ENCODE peak calls at places on chromosomes 11 and 22, in eight cellular contexts. L is heart left ventricle; X is kidney; O is neural progenitor cell; K is thoracic aorta; T is CD8-positive, alpha-beta T cell; S is hepatocyte; J is lower lobe of right lung. G is an unnamed sample. For H3K9me3, the result is how much of the 10 kb centered on the place peaks cover.

GRCh38 chr22:23652711-23653110 is 20.6 kb upstream of the DRICH1 start:
- DNase-seq in K (no peak), T (no peak), J (no peak), S (no peak), O (no peak), X (peak), L (no peak), G (no peak)

GRCh38 chr11:92295175-92296137 is 70.8 kb downstream of the FAT3 start:
- DNase-seq in J (no peak), L (no peak), O (no peak), X (no peak), T (no peak), K (no peak), S (peak), G (no peak)

GRCh38 chr22:32951807-32952153 is 106.4 kb downstream of the SYN3 start:
- DNase-seq in K (no peak), X (peak), S (no peak), T (no peak), L (peak), J (peak), O (no peak), G (no peak)

GRCh38 chr11:90594658-90595057 is 371.8 kb upstream of the CHORDC1 start:
- DNase-seq in X (peak), L (no peak), O (no peak), J (no peak), K (no peak), T (no peak), S (no peak), G (no peak)

GRCh38 chr11:76251576-76251975 is 45.3 kb upstream of the WNT11 start:
- DNase-seq in K (no peak), J (no peak), L (no peak), O (no peak), T (no peak), S (no peak), X (no peak), G (no peak)

GRCh38 chr11:117668291-117668690 is 128.7 kb downstream of the DSCAML1 start:
- DNase-seq in K (no peak), L (no peak), J (no peak), T (no peak), X (no peak), O (no peak), S (no peak), G (no peak)

GRCh38 chr11:68328374-68329091 is 16.1 kb downstream of the LRP5 start:
- DNase-seq in T (peak), J (no peak), X (peak), K (no peak), L (peak), O (peak), S (peak), G (no peak)

GRCh38 chr11:76329983-76330382 is 50.9 kb downstream of the THAP12 start:
- DNase-seq in K (no peak), T (no peak), L (no peak), J (peak), X (no peak), O (peak), S (no peak), G (no peak)

DNA sequence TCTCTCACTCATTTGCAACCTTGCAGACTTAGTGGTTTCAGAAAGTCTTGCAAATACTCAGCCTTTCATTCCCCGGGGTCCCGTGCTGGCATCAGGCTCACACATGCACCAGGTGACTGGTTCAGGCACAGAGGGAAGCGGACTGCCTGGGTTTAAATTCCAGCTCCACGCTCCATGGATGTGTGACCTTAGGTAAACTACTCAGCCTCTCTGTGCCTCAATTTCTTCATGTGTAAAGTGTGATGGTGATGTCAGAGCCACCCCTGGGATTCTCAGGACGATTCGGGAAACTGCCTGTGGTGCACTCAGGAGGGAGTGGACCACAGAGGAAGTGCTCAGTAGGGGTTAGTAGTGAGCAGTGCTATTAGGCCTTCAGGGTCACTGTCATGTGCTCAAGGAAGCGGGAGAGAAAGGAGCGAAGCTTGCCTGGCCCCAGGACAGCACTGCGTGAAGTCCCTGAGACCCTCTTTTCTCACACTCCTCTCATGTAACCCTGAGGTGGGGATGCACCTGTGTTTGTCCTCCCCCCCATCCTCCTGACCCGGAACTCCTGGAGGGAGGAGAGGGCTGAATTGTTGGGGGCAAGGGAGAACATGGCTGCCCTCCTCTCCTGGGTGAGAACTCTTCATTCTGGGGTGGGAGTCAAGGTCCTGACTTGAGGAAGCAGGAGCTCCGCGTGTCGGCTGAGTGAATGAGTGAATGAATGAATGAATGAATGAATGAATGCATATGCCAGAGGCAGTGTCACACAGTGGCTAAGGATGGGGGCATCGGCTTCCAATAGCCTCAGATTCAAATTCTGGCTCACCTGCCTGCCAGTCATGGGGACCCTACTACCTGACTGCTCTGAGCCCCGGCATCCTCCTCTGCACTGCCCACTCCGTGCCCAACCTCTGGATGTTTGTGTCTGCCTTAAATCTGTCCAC is 14.4 kb upstream of the UPK3A start:
- DNase-seq in S (no peak), T (no peak), X (no peak), K (no peak), J (no peak), L (no peak), O (no peak), G (no peak)
- TF ChIP-seq CTCF in S (no peak), T (no peak), X (no peak), K (no peak), J (no peak), L (no peak), O (no peak), G (no peak)

GRCh38 chr11:70501026-70501901 is 102.9 kb downstream of the CTTN start:
- DNase-seq in K (no peak), T (no peak), X (peak), L (peak), S (no peak), O (no peak), J (peak), G (no peak)
- H3K9me3 ChIP-seq in K (under half), T (under half), X (under half), L (under half), S (under half), O (under half), J (under half), G (under half)

DNA sequence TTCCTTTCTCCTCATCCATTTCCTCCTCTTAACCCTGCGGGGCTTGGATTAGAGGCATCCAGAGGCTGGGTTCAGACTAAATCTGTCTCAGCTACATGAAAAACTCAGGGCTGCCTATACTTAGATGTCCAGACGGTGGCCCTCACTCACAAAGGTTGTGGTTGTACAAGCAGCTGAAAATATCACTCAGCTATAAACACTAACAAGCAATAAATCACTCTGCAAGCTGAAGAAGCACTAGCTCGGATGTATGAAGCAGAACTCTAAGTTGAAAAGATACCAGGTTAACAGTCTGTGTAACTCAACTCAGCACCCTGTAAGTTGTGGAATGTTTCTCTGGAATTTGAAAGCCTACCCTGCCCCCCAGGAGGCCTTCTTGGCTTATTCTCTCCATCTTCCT is 82.9 kb downstream of the EXT2 start:
- DNase-seq in O (peak), X (no peak), T (no peak), J (no peak), S (peak), K (no peak), L (no peak), G (peak)
- TF ChIP-seq CTCF in O (no peak), X (no peak), T (no peak), J (no peak), S (peak), K (no peak), L (no peak), G (peak)

DNA sequence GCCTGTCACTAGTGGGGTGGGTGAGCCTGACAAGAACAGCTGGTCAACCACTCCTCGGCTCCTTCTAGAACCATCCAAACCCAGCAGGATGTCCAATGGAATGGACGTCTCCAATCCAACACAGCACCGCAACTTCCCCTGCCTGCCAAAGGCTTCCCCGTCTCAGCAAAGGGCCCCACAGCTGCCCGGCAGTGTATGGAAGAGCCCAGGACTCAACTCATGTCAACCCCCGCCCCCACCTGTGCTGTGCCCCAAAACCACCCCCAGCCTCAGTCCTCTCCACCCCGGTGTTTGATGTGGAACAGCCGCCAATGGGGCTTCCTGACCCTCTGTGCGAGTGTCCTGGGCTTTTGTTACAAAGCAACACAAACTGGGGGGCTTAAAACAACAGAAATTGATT is 223.8 kb downstream of the CTTN start:
- DNase-seq in T (no peak), J (no peak), L (no peak), O (no peak), K (no peak), X (no peak), S (no peak), G (no peak)
- H3K9me3 ChIP-seq in T (under half), J (under half), L (under half), O (under half), K (under half), X (under half), S (under half), G (under half)

GRCh38 chr22:44092636-44093220 is 68.6 kb downstream of the PARVB start:
- DNase-seq in L (peak), X (peak), T (no peak), O (no peak), S (no peak), K (no peak), J (no peak), G (no peak)

GRCh38 chr22:44089717-44090570 is 65.8 kb downstream of the PARVB start:
- DNase-seq in O (no peak), L (peak), X (peak), S (no peak), J (no peak), K (no peak), T (no peak), G (no peak)

GRCh38 chr22:44090571-44090905 is 66.4 kb downstream of the PARVB start:
- DNase-seq in J (no peak), K (no peak), L (peak), O (no peak), T (no peak), S (no peak), X (peak), G (no peak)

GRCh38 chr22:44091751-44092150 is 67.6 kb downstream of the PARVB start:
- DNase-seq in T (no peak), X (peak), J (no peak), S (no peak), O (no peak), K (no peak), L (no peak), G (no peak)

DNA sequence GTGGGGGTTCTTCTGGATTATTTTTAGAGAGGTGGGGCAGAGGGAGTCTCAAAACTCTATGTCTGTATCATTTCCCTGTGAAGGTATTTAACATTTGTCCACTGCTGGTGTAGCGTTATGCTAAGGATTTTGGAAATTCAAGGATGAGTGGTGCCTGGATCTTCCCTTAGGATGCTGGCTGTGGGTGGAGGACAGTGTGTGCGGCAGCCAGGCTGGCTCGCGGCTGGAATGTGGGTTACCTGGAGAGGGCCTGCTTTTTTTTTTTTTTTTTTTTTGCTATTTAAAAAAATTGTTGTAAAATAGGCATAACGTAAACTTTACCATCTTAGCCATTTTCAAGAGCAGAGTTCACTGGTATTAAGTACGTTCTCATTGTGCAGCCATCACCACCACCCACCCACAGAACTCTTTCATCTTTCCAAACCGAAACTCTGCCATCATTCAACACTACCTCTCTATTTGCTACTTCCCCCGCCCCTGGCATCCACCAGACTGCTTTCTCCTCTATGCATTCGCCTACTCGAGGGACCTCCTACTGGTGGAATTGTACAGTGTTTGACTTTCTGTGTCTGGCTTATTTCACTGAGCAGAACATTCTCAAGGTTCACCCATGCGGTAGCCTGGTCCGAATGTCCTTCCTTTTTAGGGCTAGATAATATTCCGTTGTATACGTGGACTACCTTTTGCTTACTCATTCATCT is 67.1 kb downstream of the PARVB start:
- DNase-seq in T (peak), L (peak), O (peak), S (peak), J (no peak), X (peak), K (no peak), G (no peak)
- TF ChIP-seq CTCF in T (no peak), L (no peak), O (peak), S (peak), J (no peak), X (no peak), K (no peak), G (no peak)

DNA sequence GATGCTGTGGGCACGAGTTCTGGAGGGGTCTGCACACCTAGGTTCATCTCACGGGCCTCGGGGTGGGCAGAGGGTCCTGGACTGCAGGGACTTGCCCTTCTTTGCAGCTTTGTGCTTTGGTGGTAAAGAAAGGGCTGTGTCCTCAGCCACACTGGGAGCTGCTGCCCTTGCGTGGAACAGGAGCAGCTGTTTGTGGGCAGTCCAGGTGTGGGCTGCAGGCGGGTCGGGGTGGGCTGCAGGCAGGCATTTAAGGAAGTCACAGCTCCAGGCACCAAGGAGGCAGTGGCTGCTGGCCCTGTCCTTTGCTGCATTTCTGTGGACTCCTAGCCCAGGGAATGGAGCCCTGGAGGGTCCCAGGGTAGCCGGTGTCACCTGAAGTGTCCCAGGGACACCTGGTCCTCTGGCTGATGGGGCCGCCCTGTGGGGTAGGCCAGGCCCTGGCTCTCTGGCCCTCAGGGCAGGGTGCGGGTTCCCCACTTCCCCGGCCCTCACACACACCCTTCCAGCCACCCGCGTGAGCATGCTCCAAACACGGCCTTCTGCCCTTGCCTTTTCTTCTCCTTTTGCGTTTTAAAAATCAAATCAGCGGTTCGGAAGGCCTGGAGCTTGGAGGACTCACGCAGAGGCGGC is 1240.3 kb downstream of the BRD1 start:
- DNase-seq in L (no peak), S (no peak), K (no peak), O (no peak), T (no peak), J (peak), X (peak), G (no peak)
- H3K9me3 ChIP-seq in L (under half), S (under half), K (under half), O (under half), T (under half), J (under half), X (under half), G (under half)

G was measured in gastrocnemius medialis.